ENCODE peak calls at places on chromosomes 7 and 10, in five cellular contexts. R is uterus; P is CD8-positive, alpha-beta T cell; F is brain microvascular endothelial cell; C is A549. U is an unnamed sample.

GRCh38 chr10:80356563-80356999 is at the start of the genes DYDC1 and DYDC2:
- DNase-seq in R (no peak), P (peak; percentile 66), F (no peak), C (no peak), U (peak; percentile 44)

GRCh38 chr7:96986901-96987300 is 18.5 kb upstream of the DLX6 start:
- DNase-seq in F (no peak), R (no peak), P (no peak), C (no peak), U (no peak)

GRCh38 chr10:65194131-65194530 is 1672.9 kb downstream of the REEP3 start:
- DNase-seq in C (no peak), F (peak; percentile 58), P (no peak), R (no peak), U (peak; percentile 56)

GRCh38 chr10:15420858-15421257 is 49.8 kb upstream of the FAM171A1 start:
- DNase-seq in P (no peak), C (no peak), F (no peak), R (no peak), U (no peak)

GRCh38 chr10:48417374-48417773 is 110.9 kb downstream of the MAPK8 start:
- DNase-seq in P (no peak), C (no peak), F (no peak), R (no peak), U (no peak)

GRCh38 chr10:15254808-15255655 is 86.5 kb upstream of the NMT2 start:
- DNase-seq in F (no peak), P (peak; percentile 57), C (no peak), R (no peak), U (no peak)

GRCh38 chr10:89521368-89521767 is 14.0 kb downstream of the SLC16A12 start:
- DNase-seq in R (no peak), P (no peak), C (no peak), F (no peak), U (no peak)

GRCh38 chr10:6838118-6838517 is 258.0 kb upstream of the PRKCQ start:
- DNase-seq in P (no peak), C (no peak), F (no peak), R (no peak), U (no peak)

GRCh38 chr7:7642081-7642480 is 1.5 kb downstream of the UMAD1 start:
- DNase-seq in P (no peak), C (no peak), F (no peak), R (no peak), U (no peak)

GRCh38 chr7:19930051-19930450 is 156.6 kb upstream of the TMEM196 start:
- DNase-seq in R (no peak), P (no peak), F (no peak), C (no peak), U (no peak)

GRCh38 chr7:2969398-2970306 is 74.0 kb downstream of the CARD11 start:
- DNase-seq in F (no peak), C (no peak), R (no peak), P (no peak), U (no peak)

GRCh38 chr10:4130685-4131084 is 345.7 kb upstream of the KLF6 start:
- DNase-seq in F (no peak), R (no peak), C (no peak), P (no peak), U (no peak)

GRCh38 chr10:77746313-77746712 is 108.7 kb upstream of the KCNMA1 start:
- DNase-seq in F (peak; percentile 83), R (no peak), P (no peak), C (no peak), U (no peak)

GRCh38 chr7:27774717-27775328 is 34.9 kb downstream of the TAX1BP1 start:
- DNase-seq in P (no peak), R (no peak), C (no peak), F (peak; percentile 21), U (no peak)

GRCh38 chr7:41110186-41110585 is 592.7 kb downstream of the INHBA start:
- DNase-seq in R (no peak), C (no peak), P (no peak), F (peak; percentile 29), U (no peak)

GRCh38 chr10:12825255-12825654 is 176.3 kb downstream of the CCDC3 start:
- DNase-seq in P (no peak), F (no peak), C (no peak), R (no peak), U (no peak)

GRCh38 chr7:110309941-110310340 is 781.0 kb upstream of the LRRN3 start:
- DNase-seq in R (no peak), F (peak; percentile 54), C (no peak), P (no peak), U (no peak)

GRCh38 chr10:70115948-70116682 is 16.5 kb downstream of the AIFM2 start:
- DNase-seq in C (peak; percentile 64), P (peak; percentile 76), F (peak; percentile 15), R (peak; percentile 60), U (peak; percentile 47)

GRCh38 chr7:44891372-44891771 is 6.0 kb upstream of the PURB start:
- DNase-seq in F (no peak), R (no peak), P (peak; percentile 64), C (no peak), U (no peak)

GRCh38 chr10:43901302-43901701 is 252.6 kb upstream of the ZNF32 start:
- DNase-seq in R (no peak), C (peak; percentile 10), F (no peak), P (no peak), U (no peak)

GRCh38 chr7:96034940-96035727 is 262.8 kb downstream of the DYNC1I1 start:
- DNase-seq in R (no peak), P (no peak), F (no peak), C (no peak), U (no peak)

GRCh38 chr7:117212969-117213877 is 109.6 kb downstream of the WNT2 start:
- DNase-seq in P (no peak), C (peak; percentile 38), F (peak; percentile 75), R (peak; percentile 37), U (no peak)

GRCh38 chr10:102473445-102474331 is 22.3 kb upstream of the C10orf95 start:
- DNase-seq in F (no peak), R (no peak), C (no peak), P (peak; percentile 74), U (no peak)

GRCh38 chr10:102802920-102803534 is 34.2 kb downstream of the CYP17A1 start:
- DNase-seq in C (no peak), R (peak; percentile 70), P (no peak), F (peak; percentile 97), U (no peak)

GRCh38 chr7:151550601-151551286 is 31.0 kb upstream of the RHEB start:
- DNase-seq in P (no peak), R (peak; percentile 30), C (peak; percentile 68), F (peak; percentile 85), U (no peak)

GRCh38 chr7:1124164-1124563 is 35.8 kb downstream of the ZFAND2A start:
- DNase-seq in C (no peak), R (no peak), F (no peak), P (no peak), U (no peak)

GRCh38 chr7:1124816-1125602 is 35.0 kb downstream of the ZFAND2A start:
- DNase-seq in P (no peak), F (no peak), C (no peak), R (no peak), U (peak; percentile 52)

GRCh38 chr7:1122832-1123501 is 35.1 kb downstream of the GPER1 start:
- DNase-seq in P (no peak), R (no peak), C (no peak), F (no peak), U (no peak)

GRCh38 chr7:1121886-1122831 is 34.2 kb downstream of the GPER1 start:
- DNase-seq in P (no peak), C (no peak), R (no peak), F (no peak), U (peak; percentile 3)

GRCh38 chr7:1123721-1124120 is 35.8 kb downstream of the GPER1 start:
- DNase-seq in C (peak; percentile 12), F (peak; percentile 64), R (peak; percentile 78), P (no peak), U (peak; percentile 52)
- TF ChIP-seq CTCF in C (peak; percentile 5), F (peak; percentile 90), R (peak; percentile 78), P (no peak), U (peak; percentile 69)

DNA sequence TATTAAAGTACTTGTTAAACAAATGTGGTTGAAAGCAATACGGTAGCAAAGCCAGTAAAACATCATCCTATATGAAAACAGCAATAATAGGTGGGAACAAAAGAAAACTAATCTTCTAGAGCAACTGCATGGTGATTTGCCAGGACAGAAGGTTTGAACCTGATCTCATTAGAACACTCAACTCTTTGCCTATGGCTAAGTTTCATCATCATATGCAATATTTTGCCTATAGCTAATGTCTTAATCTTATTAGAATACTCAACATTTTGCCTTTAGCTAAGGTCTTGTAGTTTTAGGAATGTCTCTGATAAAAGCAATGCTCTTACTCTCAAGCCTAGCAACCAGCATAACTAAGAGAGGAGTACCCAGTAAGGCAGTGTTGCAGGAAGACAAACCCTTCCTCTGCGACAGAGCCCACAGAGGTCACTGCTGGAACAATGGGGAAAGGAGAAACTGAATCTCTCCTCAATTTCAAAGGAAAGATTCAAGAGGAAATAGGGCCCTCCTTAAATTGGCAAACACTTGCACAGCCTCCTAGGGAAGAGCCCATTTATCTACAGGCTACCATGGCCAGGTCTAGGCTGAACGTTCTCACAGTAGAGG is 38.3 kb downstream of the CADPS2 start:
- DNase-seq in P (no peak), R (no peak), C (no peak), F (no peak), U (no peak)
- H3K27ac ChIP-seq in P (no peak overlapping the region), R (peak overlapping the region; percentile 13), C (no peak overlapping the region), F (no peak overlapping the region), U (no peak overlapping the region)

DNA sequence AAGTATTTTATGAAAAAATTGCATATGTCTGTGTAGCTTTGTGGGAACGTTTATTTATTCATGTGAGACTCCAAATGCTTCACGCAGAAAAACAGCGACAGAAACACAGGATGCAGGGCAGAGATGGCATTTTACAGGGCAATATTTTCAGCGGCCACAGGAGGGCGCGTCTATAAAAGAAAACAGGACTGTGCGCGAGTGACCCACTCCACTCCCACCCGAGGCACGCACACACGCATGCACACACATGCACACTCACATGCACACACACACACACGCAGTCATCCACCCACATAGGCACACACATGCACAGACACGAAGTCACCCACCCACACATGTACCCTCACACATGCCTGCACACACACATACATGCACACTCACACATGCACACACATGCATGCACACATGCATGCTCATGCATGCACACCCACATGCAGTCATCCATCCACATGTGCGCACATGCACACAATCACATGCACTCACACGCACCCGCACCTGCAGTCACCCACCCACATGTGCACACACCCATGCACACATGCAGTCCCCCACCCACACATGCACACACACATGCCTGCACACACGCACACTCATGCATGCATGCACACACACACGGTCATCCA is 96.3 kb downstream of the DNAJB6 start:
- DNase-seq in P (peak; percentile 83), F (peak; percentile 43), C (peak; percentile 54), R (no peak), U (peak; percentile 26)
- H3K4me3 ChIP-seq in P (peak overlapping the region; percentile 25), F (no peak overlapping the region), C (peak overlapping the region; percentile 39), R (no peak overlapping the region), U (no peak overlapping the region)

GRCh38 chr10:61795551-61795950 is 105.9 kb upstream of the ARID5B start:
- DNase-seq in F (no peak), P (no peak), C (peak; percentile 25), R (no peak), U (no peak)
- TF ChIP-seq CTCF in F (peak; percentile 37), P (no peak), C (no peak), R (no peak), U (no peak)

GRCh38 chr7:30172451-30172850 is 37.7 kb downstream of the MTURN start:
- DNase-seq in C (no peak), P (no peak), R (no peak), F (no peak), U (no peak)
- H3K27ac ChIP-seq in C (no peak overlapping the region), P (no peak overlapping the region), R (no peak overlapping the region), F (no peak overlapping the region), U (peak overlapping the region; percentile 95)

GRCh38 chr7:73526892-73527821 is 5.1 kb upstream of the BAZ1B start:
- DNase-seq in P (no peak), R (no peak), C (no peak), F (no peak), U (no peak)
- H3K4me3 ChIP-seq in P (no peak overlapping the region), R (no peak overlapping the region), C (no peak overlapping the region), F (no peak overlapping the region), U (no peak overlapping the region)

U was measured in dorsolateral prefrontal cortex.